ENCODE peak calls at places on chromosomes 13 and 19, in six cellular contexts. T, S, H, Z, K and J are unnamed samples.

GRCh38 chr19:2837430-2837829 is 3.8 kb upstream of the ZNF555 start:
- DNase-seq in Z (no peak), H (no peak), S (no peak), K (no peak), T (no peak), J (no peak)

GRCh38 chr13:50386527-50387123 is 371.4 kb downstream of the KCNRG start:
- DNase-seq in S (no peak), K (no peak), Z (no peak), H (peak), T (no peak), J (no peak)

GRCh38 chr19:662207-662961 is 630 bp downstream of the RNF126 start:
- DNase-seq in K (peak), T (no peak), S (no peak), Z (peak), H (no peak), J (peak)

GRCh38 chr19:45512881-45513483 is 5.7 kb downstream of the VASP start:
- DNase-seq in S (no peak), K (no peak), Z (no peak), T (no peak), H (no peak), J (no peak)

GRCh38 chr13:72820156-72820897 is 38.4 kb downstream of the PIBF1 start:
- DNase-seq in K (no peak), Z (no peak), S (no peak), T (no peak), H (no peak), J (no peak)

GRCh38 chr13:38358703-38359102 is 9.1 kb downstream of the UFM1 start:
- DNase-seq in H (no peak), T (no peak), K (no peak), Z (no peak), S (no peak), J (no peak)

GRCh38 chr19:23542562-23542961 is 144.4 kb downstream of the ZNF675 start:
- DNase-seq in K (no peak), Z (no peak), S (no peak), T (no peak), H (no peak), J (no peak)

GRCh38 chr19:5823579-5824281 is 15.8 kb downstream of the FUT6 start:
- DNase-seq in H (no peak), K (no peak), Z (peak), S (no peak), T (no peak), J (peak)

GRCh38 chr19:14514215-14514871 is 3.9 kb downstream of the DNAJB1 start:
- DNase-seq in T (no peak), S (no peak), Z (no peak), K (no peak), H (no peak), J (no peak)

GRCh38 chr19:17125728-17126677 is 50.4 kb downstream of the MYO9B start:
- DNase-seq in S (no peak), Z (no peak), H (peak), K (peak), T (peak), J (no peak)

GRCh38 chr19:30648321-30648720 is 276.1 kb downstream of the ZNF536 start:
- DNase-seq in T (no peak), H (peak), S (no peak), Z (no peak), K (no peak), J (no peak)

GRCh38 chr19:49546825-49547565 is 19.2 kb downstream of the RCN3 start:
- DNase-seq in K (peak), T (peak), Z (peak), H (peak), S (peak), J (peak)